ENCODE peak calls at places on chromosome 6, in seven cellular contexts. N is PC-3, S is HCT116, W is neural progenitor cell, A is hepatocyte, P is IMR-90, Y is HepG2. H is an unnamed sample.
A peak's percentile ranks its signal among the peaks of the same experiment; 100 is the strongest.

GRCh38 chr6:144265061-144265357 is 20.1 kb upstream of the UTRN start:
- DNase-seq in N (no peak), S (no peak), W (no peak), A (peak; percentile 28), P (peak; percentile 35), Y (peak; percentile 71), H (no peak)

GRCh38 chr6:36197739-36198221 is 1.2 kb downstream of the BRPF3 start:
- DNase-seq in N (no peak), S (no peak), W (no peak), A (no peak), P (no peak), Y (no peak), H (no peak)

GRCh38 chr6:95185874-95186273 is 391.5 kb upstream of the MANEA start:
- DNase-seq in N (peak; percentile 19), S (no peak), W (no peak), A (no peak), P (no peak), Y (no peak), H (no peak)

GRCh38 chr6:148192310-148192709 is 150.3 kb upstream of the SASH1 start:
- DNase-seq in N (peak; percentile 76), S (no peak), W (no peak), A (no peak), P (peak; percentile 89), Y (no peak), H (no peak)

GRCh38 chr6:117138920-117139319 is 126.4 kb upstream of the VGLL2 start:
- DNase-seq in N (no peak), S (no peak), W (no peak), A (no peak), P (no peak), Y (no peak), H (no peak)

GRCh38 chr6:23180504-23181293 is 611.3 kb downstream of the HDGFL1 start:
- DNase-seq in N (no peak), S (no peak), W (peak; percentile 56), A (peak; percentile 51), P (peak; percentile 90), Y (no peak), H (no peak)

GRCh38 chr6:112037783-112038216 is 16.1 kb upstream of the CCN6 start:
- DNase-seq in N (peak; percentile 83), S (no peak), W (no peak), A (peak; percentile 30), P (peak; percentile 90), Y (no peak), H (no peak)

GRCh38 chr6:169959129-169960002 is 207.9 kb downstream of the ERMARD start:
- DNase-seq in N (no peak), S (no peak), W (no peak), A (no peak), P (no peak), Y (no peak), H (peak; percentile 61)

GRCh38 chr6:41355952-41356351 is 20.5 kb downstream of the NCR2 start:
- DNase-seq in N (no peak), S (no peak), W (no peak), A (no peak), P (no peak), Y (no peak), H (no peak)

GRCh38 chr6:7787137-7787575 is 61.3 kb downstream of the BMP6 start:
- DNase-seq in N (no peak), S (no peak), W (no peak), A (peak; percentile 13), P (peak; percentile 74), Y (no peak), H (no peak)

GRCh38 chr6:27873101-27874030 is 38.8 kb downstream of the OR2B2 start:
- DNase-seq in N (no peak), S (no peak), W (peak; percentile 68), A (peak; percentile 35), P (peak; percentile 83), Y (no peak), H (no peak)

GRCh38 chr6:137867685-137868509 is 838 bp downstream of the TNFAIP3 start:
- DNase-seq in N (peak; percentile 22), S (no peak), W (peak; percentile 80), A (no peak), P (peak; percentile 37), Y (no peak), H (no peak)

GRCh38 chr6:3164388-3164787 is 7.0 kb upstream of the TUBB2A start:
- DNase-seq in N (no peak), S (no peak), W (no peak), A (no peak), P (no peak), Y (no peak), H (no peak)
- H2AFZ ChIP-seq in N (no peak overlapping the region), S (no peak overlapping the region), W (no peak overlapping the region), A (no peak overlapping the region), P (no peak overlapping the region), Y (no peak overlapping the region), H (no peak overlapping the region)

DNA sequence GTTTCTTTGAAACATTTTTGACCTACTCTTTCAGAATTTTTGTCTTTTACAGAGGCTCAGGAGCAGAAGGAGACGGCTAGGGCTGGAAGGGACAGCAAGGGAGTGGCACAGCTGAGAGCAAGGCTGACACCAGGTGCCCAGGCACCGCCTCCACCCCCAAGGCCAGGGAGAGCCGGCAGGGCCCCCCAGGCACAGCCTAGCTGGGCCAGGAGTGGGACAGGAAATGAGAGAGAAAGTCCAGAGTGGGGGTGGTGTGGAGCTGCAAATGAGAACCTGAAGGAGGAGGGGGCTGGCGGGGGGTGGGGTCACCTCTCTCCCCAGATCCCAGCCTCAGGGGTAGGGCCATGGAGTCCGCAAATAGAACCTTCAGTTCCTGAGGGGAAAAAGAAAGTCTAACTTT is 236.7 kb downstream of the CDC5L start:
- DNase-seq in N (no peak), S (no peak), W (no peak), A (no peak), P (no peak), Y (no peak), H (no peak)
- H3K27ac ChIP-seq in N (no peak overlapping the region), S (no peak overlapping the region), W (no peak overlapping the region), A (no peak overlapping the region), P (no peak overlapping the region), Y (no peak overlapping the region), H (no peak overlapping the region)

DNA sequence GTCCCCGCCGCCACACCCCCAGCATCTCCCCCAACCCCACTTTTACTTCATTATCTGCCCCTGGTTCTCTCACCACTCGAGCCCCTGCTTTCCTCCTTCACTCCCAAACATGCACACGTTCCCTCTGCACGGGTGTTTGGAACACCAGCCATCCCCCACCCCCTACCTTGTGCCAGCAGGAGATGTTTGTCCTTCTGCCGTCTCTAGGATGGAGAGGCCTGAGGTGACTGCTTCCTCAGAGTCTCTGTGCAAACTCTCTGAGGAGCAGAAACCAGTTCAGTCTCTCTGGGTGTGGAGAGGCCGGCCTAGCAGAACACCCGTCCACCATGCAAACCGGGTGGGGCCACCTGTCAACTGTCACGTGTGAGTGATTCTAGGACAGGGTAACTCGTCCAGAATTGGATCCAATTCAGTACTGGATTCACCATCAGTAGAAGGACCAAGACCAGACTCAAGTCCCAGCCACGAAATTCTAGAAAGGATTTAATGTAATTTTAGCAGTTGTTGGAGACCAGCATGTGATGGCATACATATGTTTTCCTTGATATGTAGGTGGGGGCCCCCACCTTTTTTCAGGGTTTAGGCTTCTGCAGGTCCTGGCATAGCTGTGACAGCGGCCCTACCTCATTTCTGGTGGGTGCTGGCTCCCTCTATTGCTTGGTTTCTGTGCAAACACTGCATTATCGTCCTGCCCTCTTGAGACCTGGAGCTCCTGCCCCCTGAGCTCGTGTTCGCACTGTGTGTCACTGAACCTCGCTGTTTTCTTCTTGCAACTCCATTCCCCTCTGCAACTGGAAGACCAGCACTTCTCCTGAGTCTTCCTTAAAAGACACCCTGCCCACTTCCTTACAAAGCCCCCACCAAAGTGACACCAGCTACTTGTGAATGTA is at the start of gene RAET1E:
- DNase-seq in N (no peak), S (no peak), W (peak; percentile 21), A (no peak), P (no peak), Y (no peak), H (no peak)
- H2AFZ ChIP-seq in N (peak within 1 kb of the TSS; percentile 71), S (peak within 1 kb of the TSS; percentile 96), W (no peak within 1 kb of the TSS), A (no peak within 1 kb of the TSS), P (peak within 1 kb of the TSS; percentile 91), Y (no peak within 1 kb of the TSS), H (peak within 1 kb of the TSS; percentile 59)

GRCh38 chr6:13526718-13527668 is 39.6 kb upstream of the GFOD1 start:
- DNase-seq in N (no peak), S (no peak), W (no peak), A (no peak), P (no peak), Y (no peak), H (peak; percentile 28)

GRCh38 chr6:13528232-13528631 is 40.8 kb upstream of the GFOD1 start:
- DNase-seq in N (peak; percentile 30), S (no peak), W (no peak), A (no peak), P (no peak), Y (no peak), H (no peak)

GRCh38 chr6:13528777-13529343 is 41.5 kb upstream of the GFOD1 start:
- DNase-seq in N (no peak), S (no peak), W (no peak), A (no peak), P (no peak), Y (no peak), H (no peak)

GRCh38 chr6:13526339-13526717 is 38.9 kb upstream of the GFOD1 start:
- DNase-seq in N (no peak), S (no peak), W (no peak), A (no peak), P (no peak), Y (no peak), H (no peak)

GRCh38 chr6:13527669-13528051 is 40.3 kb upstream of the GFOD1 start:
- DNase-seq in N (no peak), S (no peak), W (no peak), A (no peak), P (no peak), Y (no peak), H (no peak)
- H3K27ac ChIP-seq in N (no peak overlapping the region), S (no peak overlapping the region), W (no peak overlapping the region), A (no peak overlapping the region), P (no peak overlapping the region), Y (no peak overlapping the region), H (no peak overlapping the region)

GRCh38 chr6:157569543-157569942 is 188.6 kb downstream of the ZDHHC14 start:
- DNase-seq in N (no peak), S (no peak), W (no peak), A (no peak), P (no peak), Y (no peak), H (no peak)

GRCh38 chr6:157571269-157571668 is 190.3 kb downstream of the ZDHHC14 start:
- DNase-seq in N (no peak), S (no peak), W (no peak), A (no peak), P (no peak), Y (no peak), H (no peak)

GRCh38 chr6:157570752-157571151 is 189.8 kb downstream of the ZDHHC14 start:
- DNase-seq in N (no peak), S (no peak), W (no peak), A (no peak), P (no peak), Y (peak; percentile 52), H (no peak)

GRCh38 chr6:157570104-157570503 is 189.1 kb downstream of the ZDHHC14 start:
- DNase-seq in N (no peak), S (no peak), W (no peak), A (no peak), P (no peak), Y (peak; percentile 65), H (no peak)

DNA sequence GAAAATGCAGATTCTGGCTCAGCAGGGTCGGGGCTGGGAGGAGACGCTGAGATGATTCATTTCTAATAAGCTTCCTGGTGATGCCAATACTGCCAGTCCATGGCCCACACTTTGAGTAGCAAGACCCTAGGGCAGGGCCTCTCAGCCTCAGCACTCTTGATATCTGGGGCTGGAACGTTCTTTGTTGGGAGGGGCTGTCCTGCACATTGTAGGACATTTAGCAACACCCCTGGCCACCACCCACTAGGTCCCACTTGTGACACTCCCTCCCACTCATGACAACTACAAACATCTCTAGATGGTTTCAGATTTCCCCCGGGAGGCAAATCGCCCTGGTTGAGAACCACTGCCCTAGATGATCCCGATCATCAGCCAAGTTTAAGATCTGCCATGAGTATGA is 191.0 kb downstream of the ZDHHC14 start:
- DNase-seq in N (no peak), S (no peak), W (no peak), A (no peak), P (no peak), Y (no peak), H (no peak)
- H2AFZ ChIP-seq in N (no peak overlapping the region), S (no peak overlapping the region), W (no peak overlapping the region), A (no peak overlapping the region), P (no peak overlapping the region), Y (no peak overlapping the region), H (no peak overlapping the region)

H was measured in keratinocyte.